ENCODE peak calls at places on chromosomes 3 and 15, in nine cellular contexts. K, H, J, A, Z, B, N, U and X are unnamed samples. For H3K9me3, the result is how much of the 10 kb centered on the place peaks cover.

GRCh38 chr3:38099518-38099917 is 37.4 kb downstream of the ACAA1 start:
- DNase-seq in K (no peak), H (no peak), J (no peak), A (no peak), Z (no peak), B (peak), N (no peak), U (no peak), X (no peak)

GRCh38 chr15:62824111-62824737 is 218.3 kb upstream of the TPM1 start:
- DNase-seq in K (no peak), H (no peak), J (peak), A (no peak), Z (no peak), B (no peak), N (peak), U (no peak), X (no peak)

GRCh38 chr3:64444619-64445317 is 219.5 kb upstream of the PRICKLE2 start:
- DNase-seq in K (no peak), H (no peak), J (no peak), A (peak), Z (no peak), B (no peak), N (no peak), U (no peak), X (no peak)

GRCh38 chr3:157938154-157938774 is 168.0 kb downstream of the SHOX2 start:
- DNase-seq in K (no peak), H (no peak), J (no peak), A (no peak), Z (no peak), B (no peak), N (peak), U (no peak), X (no peak)

GRCh38 chr15:57323806-57324589 is 52.3 kb upstream of the CGNL1 start:
- DNase-seq in K (no peak), H (peak), J (peak), A (no peak), Z (no peak), B (no peak), N (peak), U (no peak), X (no peak)

GRCh38 chr3:58164916-58165821 is 45.6 kb downstream of the DNASE1L3 start:
- DNase-seq in K (no peak), H (no peak), J (no peak), A (peak), Z (peak), B (no peak), N (no peak), U (no peak), X (no peak)

GRCh38 chr15:59191855-59192237 is 14.8 kb upstream of the LDHAL6B start:
- DNase-seq in K (no peak), H (no peak), J (peak), A (no peak), Z (no peak), B (no peak), N (peak), U (no peak), X (no peak)

GRCh38 chr3:1611824-1612223 is 486.8 kb upstream of the CNTN4 start:
- DNase-seq in K (no peak), H (no peak), J (no peak), A (no peak), Z (no peak), B (no peak), N (no peak), U (no peak), X (no peak)

GRCh38 chr3:177777699-177778098 is 580.4 kb upstream of the TBL1XR1 start:
- DNase-seq in K (no peak), H (peak), J (peak), A (peak), Z (peak), B (no peak), N (peak), U (peak), X (no peak)

GRCh38 chr3:13057641-13058040 is 15.6 kb downstream of the IQSEC1 start:
- DNase-seq in K (no peak), H (no peak), J (peak), A (no peak), Z (no peak), B (no peak), N (no peak), U (no peak), X (no peak)

GRCh38 chr3:178277605-178278004 is 258.6 kb upstream of the KCNMB2 start:
- DNase-seq in K (no peak), H (no peak), J (no peak), A (no peak), Z (peak), B (no peak), N (no peak), U (no peak), X (no peak)

GRCh38 chr3:116302087-116302747 is 143.1 kb downstream of the LSAMP start:
- DNase-seq in K (no peak), H (no peak), J (no peak), A (no peak), Z (no peak), B (no peak), N (peak), U (no peak), X (no peak)

GRCh38 chr3:33915796-33916589 is 117.6 kb downstream of the PDCD6IP start:
- DNase-seq in K (no peak), H (no peak), J (no peak), A (no peak), Z (no peak), B (no peak), N (peak), U (no peak), X (no peak)

GRCh38 chr3:140164156-140164555 is 229.2 kb downstream of the CLSTN2 start:
- DNase-seq in K (no peak), H (no peak), J (no peak), A (no peak), Z (no peak), B (no peak), N (no peak), U (no peak), X (no peak)

GRCh38 chr15:101464246-101464998 is 25.1 kb downstream of the PCSK6 start:
- DNase-seq in K (no peak), H (no peak), J (no peak), A (no peak), Z (no peak), B (peak), N (no peak), U (no peak), X (no peak)

GRCh38 chr3:177932346-177932745 is 603.9 kb upstream of the KCNMB2 start:
- DNase-seq in K (no peak), H (no peak), J (no peak), A (no peak), Z (no peak), B (no peak), N (no peak), U (no peak), X (no peak)

GRCh38 chr15:42736178-42736792 is 643 bp downstream of the CDAN1 start:
- DNase-seq in K (no peak), H (no peak), J (no peak), A (peak), Z (no peak), B (no peak), N (no peak), U (peak), X (no peak)

GRCh38 chr15:94909510-94909909 is 678.1 kb downstream of the MCTP2 start:
- DNase-seq in K (no peak), H (no peak), J (no peak), A (no peak), Z (no peak), B (no peak), N (no peak), U (no peak), X (no peak)

GRCh38 chr3:13348671-13349396 is 71.3 kb downstream of the NUP210 start:
- DNase-seq in K (no peak), H (no peak), J (no peak), A (no peak), Z (no peak), B (no peak), N (peak), U (no peak), X (no peak)

GRCh38 chr15:65189102-65189740 is 4.1 kb upstream of the CLPX start:
- DNase-seq in K (no peak), H (no peak), J (no peak), A (no peak), Z (no peak), B (no peak), N (peak), U (no peak), X (no peak)

GRCh38 chr15:28982886-28983285 is 97.1 kb downstream of the APBA2 start:
- DNase-seq in K (no peak), H (no peak), J (no peak), A (no peak), Z (no peak), B (no peak), N (no peak), U (no peak), X (no peak)

GRCh38 chr3:194107126-194107525 is 28.8 kb upstream of the HES1 start:
- DNase-seq in K (no peak), H (no peak), J (no peak), A (no peak), Z (no peak), B (no peak), N (no peak), U (no peak), X (no peak)

GRCh38 chr15:35427091-35427490 is 118.9 kb downstream of the DPH6 start:
- DNase-seq in K (no peak), H (no peak), J (peak), A (no peak), Z (no peak), B (no peak), N (peak), U (no peak), X (no peak)

GRCh38 chr15:87031545-87032230 is 952.0 kb downstream of the AGBL1 start:
- DNase-seq in K (no peak), H (no peak), J (no peak), A (no peak), Z (no peak), B (no peak), N (no peak), U (no peak), X (no peak)

GRCh38 chr3:126049289-126050049 is 34.5 kb downstream of the SLC41A3 start:
- DNase-seq in K (no peak), H (no peak), J (no peak), A (no peak), Z (no peak), B (peak), N (no peak), U (no peak), X (no peak)

GRCh38 chr3:155015776-155016451 is 64.2 kb upstream of the MME start:
- DNase-seq in K (no peak), H (no peak), J (no peak), A (no peak), Z (no peak), B (no peak), N (no peak), U (no peak), X (no peak)

GRCh38 chr3:140242818-140243276 is 307.9 kb downstream of the CLSTN2 start:
- DNase-seq in K (no peak), H (no peak), J (no peak), A (no peak), Z (peak), B (no peak), N (no peak), U (no peak), X (no peak)

GRCh38 chr3:49353022-49353421 is 5.1 kb downstream of the GPX1 start:
- DNase-seq in K (no peak), H (no peak), J (peak), A (no peak), Z (no peak), B (no peak), N (no peak), U (no peak), X (no peak)

GRCh38 chr15:28947241-28947674 is 61.5 kb downstream of the APBA2 start:
- DNase-seq in K (no peak), H (no peak), J (no peak), A (no peak), Z (no peak), B (peak), N (no peak), U (no peak), X (no peak)

GRCh38 chr3:194163697-194164096 is 27.7 kb downstream of the HES1 start:
- DNase-seq in K (no peak), H (no peak), J (no peak), A (no peak), Z (no peak), B (no peak), N (no peak), U (no peak), X (no peak)

GRCh38 chr3:39154323-39155021 is 1.1 kb upstream of the CSRNP1 start:
- DNase-seq in K (no peak), H (no peak), J (no peak), A (peak), Z (peak), B (no peak), N (no peak), U (no peak), X (no peak)

GRCh38 chr3:123409443-123410148 is 39.3 kb downstream of the ADCY5 start:
- DNase-seq in K (no peak), H (no peak), J (peak), A (no peak), Z (peak), B (no peak), N (no peak), U (no peak), X (no peak)

GRCh38 chr3:197363553-197364409 is 65.4 kb upstream of the DLG1 start:
- DNase-seq in K (no peak), H (no peak), J (no peak), A (no peak), Z (no peak), B (no peak), N (no peak), U (no peak), X (no peak)

GRCh38 chr15:98428253-98428989 is 219.9 kb upstream of the IGF1R start:
- DNase-seq in K (peak), H (peak), J (no peak), A (peak), Z (peak), B (peak), N (peak), U (peak), X (peak)

GRCh38 chr15:29636140-29636539 is 186.1 kb downstream of the TJP1 start:
- DNase-seq in K (no peak), H (no peak), J (no peak), A (no peak), Z (peak), B (no peak), N (no peak), U (no peak), X (no peak)

GRCh38 chr3:190065204-190065603 is 55.5 kb downstream of the P3H2 start:
- DNase-seq in K (no peak), H (no peak), J (peak), A (no peak), Z (no peak), B (no peak), N (no peak), U (no peak), X (no peak)

GRCh38 chr3:183213415-183213814 is 39.6 kb upstream of the B3GNT5 start:
- DNase-seq in K (no peak), H (no peak), J (no peak), A (no peak), Z (no peak), B (no peak), N (no peak), U (no peak), X (no peak)

GRCh38 chr3:123841476-123842238 is 42.5 kb downstream of the MYLK start:
- DNase-seq in K (no peak), H (no peak), J (no peak), A (no peak), Z (no peak), B (no peak), N (peak), U (no peak), X (no peak)

GRCh38 chr15:52146776-52147175 is 34.2 kb upstream of the BCL2L10 start:
- DNase-seq in K (no peak), H (no peak), J (no peak), A (no peak), Z (no peak), B (no peak), N (peak), U (no peak), X (no peak)

GRCh38 chr15:52140646-52141045 is 28.1 kb upstream of the BCL2L10 start:
- DNase-seq in K (no peak), H (no peak), J (no peak), A (no peak), Z (no peak), B (no peak), N (no peak), U (no peak), X (no peak)

GRCh38 chr15:52146261-52146660 is 33.7 kb upstream of the BCL2L10 start:
- DNase-seq in K (no peak), H (no peak), J (no peak), A (no peak), Z (no peak), B (no peak), N (no peak), U (no peak), X (no peak)

GRCh38 chr15:52144656-52145055 is 32.1 kb upstream of the BCL2L10 start:
- DNase-seq in K (no peak), H (no peak), J (no peak), A (no peak), Z (no peak), B (no peak), N (peak), U (no peak), X (no peak)

DNA sequence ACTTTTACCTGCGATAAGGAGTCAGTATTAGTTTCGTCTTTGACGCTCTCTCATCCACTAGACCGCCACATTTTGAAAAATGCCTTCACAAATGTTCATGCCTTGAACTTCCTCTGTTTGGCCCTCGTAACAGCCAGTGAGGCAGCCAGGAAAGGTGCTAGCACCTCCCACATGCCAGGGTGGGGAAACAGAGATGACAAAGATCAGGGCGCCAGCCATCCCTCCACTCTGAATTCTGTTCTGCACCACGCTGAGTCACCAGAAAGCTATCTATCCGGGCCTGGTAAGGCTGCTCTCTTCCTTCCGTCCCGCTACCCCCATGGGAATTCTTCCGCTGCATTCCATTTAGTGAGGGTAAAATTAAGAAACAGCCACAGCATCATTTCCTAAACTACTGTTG is 31.3 kb upstream of the BCL2L10 start:
- DNase-seq in K (no peak), H (no peak), J (no peak), A (no peak), Z (no peak), B (no peak), N (peak), U (no peak), X (no peak)
- H3K27ac ChIP-seq in K (no peak), H (no peak), J (no peak), A (no peak), Z (no peak), B (no peak), N (no peak), U (no peak), X (no peak)

GRCh38 chr3:128556384-128556783 is 63.4 kb upstream of the GATA2 start:
- DNase-seq in K (no peak), H (no peak), J (no peak), A (no peak), Z (no peak), B (peak), N (no peak), U (no peak), X (no peak)
- H3K9me3 ChIP-seq in K (under half), H (under half), J (under half), A (under half), Z (under half), B (under half), N (under half), U (under half), X (under half)

GRCh38 chr3:47159820-47160219 is 4.1 kb downstream of the SETD2 start:
- DNase-seq in K (no peak), H (no peak), J (no peak), A (no peak), Z (no peak), B (no peak), N (no peak), U (no peak), X (no peak)
- H3K27ac ChIP-seq in K (no peak), H (no peak), J (no peak), A (no peak), Z (no peak), B (no peak), N (no peak), U (peak), X (no peak)

DNA sequence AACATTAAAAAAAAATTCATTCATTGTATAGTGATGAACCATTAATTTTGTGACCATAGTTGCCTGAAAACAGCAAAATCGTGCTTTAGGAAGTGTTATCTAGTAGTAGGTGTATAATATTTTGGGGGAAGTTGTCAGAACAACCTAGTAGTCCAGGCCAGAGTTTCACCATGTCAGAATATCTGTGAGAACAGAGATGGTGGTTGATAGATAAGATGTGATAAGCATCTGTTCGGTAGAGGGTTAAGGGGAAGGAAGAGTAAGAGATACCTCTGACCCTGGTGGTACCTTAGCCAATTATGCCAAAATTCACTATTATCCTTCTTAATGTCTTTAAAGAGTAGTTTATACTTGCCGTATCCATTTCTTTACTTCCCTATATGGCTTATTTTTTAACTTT is 113.8 kb downstream of the MITF start:
- DNase-seq in K (no peak), H (no peak), J (no peak), A (no peak), Z (no peak), B (no peak), N (no peak), U (no peak), X (no peak)
- H3K9me3 ChIP-seq in K (under half), H (under half), J (under half), A (under half), Z (under half), B (under half), N (under half), U (under half), X (under half)

GRCh38 chr3:106380232-106380631 is 511.4 kb upstream of the CBLB start:
- DNase-seq in K (no peak), H (no peak), J (no peak), A (no peak), Z (no peak), B (no peak), N (peak), U (no peak), X (no peak)

GRCh38 chr3:106381265-106381942 is 512.6 kb upstream of the CBLB start:
- DNase-seq in K (no peak), H (no peak), J (no peak), A (no peak), Z (no peak), B (no peak), N (no peak), U (no peak), X (no peak)

DNA sequence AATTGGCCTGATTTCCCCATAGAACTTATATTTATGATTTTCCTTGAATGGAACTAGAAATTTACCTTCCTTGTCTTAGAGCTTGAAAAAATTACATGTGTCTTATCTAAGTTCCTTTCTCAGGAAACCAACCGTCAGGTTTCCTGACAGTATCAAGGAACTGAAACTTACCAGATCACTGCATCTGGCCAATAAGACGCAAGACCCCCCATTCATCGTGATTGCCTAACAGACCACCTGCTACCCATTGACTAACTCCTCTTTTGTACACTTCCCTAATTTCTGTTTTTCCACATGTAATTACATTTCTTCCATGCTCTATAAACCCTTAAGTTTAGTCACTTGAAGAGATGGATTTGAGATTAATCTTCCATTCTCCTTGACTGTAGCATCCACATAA is 517.2 kb upstream of the CBLB start:
- DNase-seq in K (no peak), H (no peak), J (no peak), A (no peak), Z (no peak), B (no peak), N (no peak), U (no peak), X (no peak)
- H3K27ac ChIP-seq in K (no peak), H (no peak), J (no peak), A (no peak), Z (no peak), B (no peak), N (no peak), U (no peak), X (no peak)

GRCh38 chr15:37485056-37485455 is 384.7 kb upstream of the MEIS2 start:
- DNase-seq in K (no peak), H (no peak), J (no peak), A (no peak), Z (no peak), B (no peak), N (no peak), U (no peak), X (no peak)
- H3K9me3 ChIP-seq in K (under half), H (under half), J (under half), A (under half), Z (under half), B (under half), N (under half), U (under half), X (under half)

GRCh38 chr15:40338921-40339620 is 1.7 kb downstream of the CCDC9B start:
- DNase-seq in K (peak), H (no peak), J (peak), A (no peak), Z (peak), B (peak), N (peak), U (peak), X (no peak)

GRCh38 chr15:40339621-40339945 is 1.2 kb downstream of the CCDC9B start:
- DNase-seq in K (no peak), H (no peak), J (no peak), A (peak), Z (no peak), B (no peak), N (no peak), U (no peak), X (no peak)

GRCh38 chr15:40337597-40337996 is 3.1 kb downstream of the CCDC9B start:
- DNase-seq in K (no peak), H (no peak), J (no peak), A (peak), Z (no peak), B (no peak), N (no peak), U (no peak), X (no peak)

GRCh38 chr15:40336129-40337122 is 4.3 kb downstream of the CCDC9B start:
- DNase-seq in K (no peak), H (no peak), J (no peak), A (no peak), Z (no peak), B (no peak), N (no peak), U (no peak), X (no peak)

GRCh38 chr15:40338041-40338657 is 2.6 kb downstream of the CCDC9B start:
- DNase-seq in K (peak), H (peak), J (peak), A (peak), Z (peak), B (peak), N (peak), U (peak), X (peak)
- H3K27ac ChIP-seq in K (peak), H (no peak), J (peak), A (no peak), Z (peak), B (peak), N (peak), U (peak), X (no peak)